ENCODE peak calls at places on chromosomes 11 and 22, in eight cellular contexts. F is pancreas; Q is kidney tubule cell; T is stimulated activated CD8-positive, alpha-beta memory T cell treated with anti-CD3 and anti-CD28 coated beads, Interleukin-4, amount 100 ng/mL, for 24 hours; G is GDM1; R is gastrocnemius medialis; I is T-helper 9 cell; W is sigmoid colon. J is an unnamed sample.

GRCh38 chr22:29301716-29302401 is 4.6 kb upstream of the GAS2L1 start:
- DNase-seq in F (no peak), Q (no peak), T (no peak), G (no peak), R (no peak), I (no peak), W (no peak), J (no peak)

GRCh38 chr11:28461846-28462245 is 353.7 kb downstream of the METTL15 start:
- DNase-seq in F (no peak), Q (no peak), T (no peak), G (no peak), R (no peak), I (no peak), W (no peak), J (no peak)

GRCh38 chr11:47354913-47355282 is 2.4 kb upstream of the MYBPC3 start:
- DNase-seq in F (no peak), Q (no peak), T (no peak), G (no peak), R (no peak), I (no peak), W (no peak), J (no peak)

GRCh38 chr11:2534957-2535672 is 90.3 kb downstream of the KCNQ1 start:
- DNase-seq in F (peak), Q (no peak), T (no peak), G (no peak), R (no peak), I (no peak), W (peak), J (no peak)

GRCh38 chr22:21666786-21667185 is 974 bp downstream of the PPIL2 start:
- DNase-seq in F (no peak), Q (no peak), T (no peak), G (no peak), R (no peak), I (no peak), W (no peak), J (no peak)

GRCh38 chr11:112903310-112903709 is 57.9 kb upstream of the NCAM1 start:
- DNase-seq in F (no peak), Q (no peak), T (no peak), G (no peak), R (no peak), I (no peak), W (no peak), J (no peak)

GRCh38 chr11:117916956-117917355 is 12.2 kb downstream of the TMPRSS13 start:
- DNase-seq in F (peak), Q (no peak), T (no peak), G (no peak), R (no peak), I (no peak), W (peak), J (no peak)

GRCh38 chr11:1717745-1718144 is 20.8 kb downstream of the KRTAP5-6 start:
- DNase-seq in F (no peak), Q (no peak), T (no peak), G (no peak), R (no peak), I (no peak), W (no peak), J (no peak)

GRCh38 chr22:36753120-36753802 is 22.7 kb downstream of the IFT27 start:
- DNase-seq in F (no peak), Q (no peak), T (no peak), G (no peak), R (no peak), I (no peak), W (peak), J (no peak)

GRCh38 chr22:32050678-32051515 is 7.8 kb downstream of the SLC5A1 start:
- DNase-seq in F (no peak), Q (peak), T (peak), G (no peak), R (peak), I (peak), W (no peak), J (peak)

GRCh38 chr11:128877726-128878125 is 10.6 kb upstream of the KCNJ1 start:
- DNase-seq in F (no peak), Q (no peak), T (no peak), G (no peak), R (no peak), I (no peak), W (no peak), J (no peak)

GRCh38 chr22:29004647-29005371 is 56.8 kb downstream of the C22orf31 start:
- DNase-seq in F (peak), Q (peak), T (no peak), G (no peak), R (peak), I (no peak), W (no peak), J (no peak)

GRCh38 chr11:37504925-37505324 is 906.9 kb upstream of the RAG2 start:
- DNase-seq in F (no peak), Q (peak), T (no peak), G (no peak), R (no peak), I (no peak), W (no peak), J (no peak)

GRCh38 chr11:93622043-93622442 is 39.4 kb upstream of the CEP295 start:
- DNase-seq in F (no peak), Q (no peak), T (no peak), G (no peak), R (no peak), I (no peak), W (no peak), J (no peak)

GRCh38 chr11:85123752-85124231 is 503.4 kb downstream of the DLG2 start:
- DNase-seq in F (no peak), Q (peak), T (no peak), G (no peak), R (no peak), I (no peak), W (no peak), J (no peak)

GRCh38 chr22:30892731-30893221 is 75.8 kb downstream of the MORC2 start:
- DNase-seq in F (no peak), Q (no peak), T (no peak), G (no peak), R (no peak), I (no peak), W (no peak), J (no peak)

GRCh38 chr11:72814831-72815618 is 814 bp downstream of the ATG16L2 start:
- DNase-seq in F (no peak), Q (peak), T (no peak), G (peak), R (no peak), I (no peak), W (no peak), J (no peak)

GRCh38 chr22:49838771-49839717 is 11.4 kb upstream of the BRD1 start:
- DNase-seq in F (no peak), Q (no peak), T (peak), G (peak), R (no peak), I (peak), W (no peak), J (peak)